ENCODE peak calls at places on chromosome 18, in five cellular contexts. One of them, this sample, is unnamed.

GRCh38 chr18:2411381-2411977 is 159.8 kb downstream of the METTL4 start:
- DNase-seq in CD8-positive, alpha-beta memory T cell: no peak
- DNase-seq in Daoy: peak; percentile 22
- DNase-seq in NCI-H748 treated with DMSO at 0.1 percent for 48 hours: no peak
- DNase-seq in AG08396: peak; percentile 18
- DNase-seq in this sample: no peak

GRCh38 chr18:80147418-80148315 is 38.6 kb downstream of the ADNP2 start:
- DNase-seq in CD8-positive, alpha-beta memory T cell: peak; percentile 53
- DNase-seq in Daoy: peak; percentile 89
- DNase-seq in NCI-H748 treated with DMSO at 0.1 percent for 48 hours: peak; percentile 64
- DNase-seq in AG08396: peak; percentile 89
- DNase-seq in this sample: no peak

GRCh38 chr18:79819951-79820351 is 22.2 kb downstream of the KCNG2 start:
- DNase-seq in CD8-positive, alpha-beta memory T cell: no peak
- DNase-seq in Daoy: no peak
- DNase-seq in NCI-H748 treated with DMSO at 0.1 percent for 48 hours: no peak
- DNase-seq in AG08396: no peak
- DNase-seq in this sample: no peak

GRCh38 chr18:72543362-72544055 is 633 bp downstream of the CBLN2 start:
- DNase-seq in CD8-positive, alpha-beta memory T cell: no peak
- DNase-seq in Daoy: no peak
- DNase-seq in NCI-H748 treated with DMSO at 0.1 percent for 48 hours: peak; percentile 64
- DNase-seq in AG08396: peak; percentile 8
- DNase-seq in this sample: no peak

GRCh38 chr18:9429662-9429993 is 45.7 kb upstream of the RALBP1 start:
- DNase-seq in CD8-positive, alpha-beta memory T cell: no peak
- DNase-seq in Daoy: no peak
- DNase-seq in NCI-H748 treated with DMSO at 0.1 percent for 48 hours: no peak
- DNase-seq in AG08396: peak; percentile 76
- DNase-seq in this sample: no peak

GRCh38 chr18:50203801-50204604 is 9.1 kb upstream of the MYO5B start:
- DNase-seq in CD8-positive, alpha-beta memory T cell: no peak
- DNase-seq in Daoy: peak; percentile 54
- DNase-seq in NCI-H748 treated with DMSO at 0.1 percent for 48 hours: peak; percentile 70
- DNase-seq in AG08396: peak; percentile 69
- DNase-seq in this sample: peak; percentile 52

GRCh38 chr18:51157215-51157614 is 40.3 kb downstream of the MEX3C start:
- DNase-seq in CD8-positive, alpha-beta memory T cell: no peak
- DNase-seq in Daoy: no peak
- DNase-seq in NCI-H748 treated with DMSO at 0.1 percent for 48 hours: no peak
- DNase-seq in AG08396: no peak
- DNase-seq in this sample: no peak

GRCh38 chr18:5370332-5370731 is 74.8 kb upstream of the ZBTB14 start:
- DNase-seq in CD8-positive, alpha-beta memory T cell: no peak
- DNase-seq in Daoy: no peak
- DNase-seq in NCI-H748 treated with DMSO at 0.1 percent for 48 hours: no peak
- DNase-seq in AG08396: no peak
- DNase-seq in this sample: no peak

GRCh38 chr18:23386317-23386716 is 66.8 kb upstream of the RIOK3 start:
- DNase-seq in CD8-positive, alpha-beta memory T cell: no peak
- DNase-seq in Daoy: peak; percentile 3
- DNase-seq in NCI-H748 treated with DMSO at 0.1 percent for 48 hours: no peak
- DNase-seq in AG08396: no peak
- DNase-seq in this sample: no peak

This sample was measured in DMS153.